ENCODE peak calls at places on chromosomes 16 and 17, in nine cellular contexts. H, Z, T, E, U, X, A, D and B are unnamed samples.
A peak's percentile ranks its signal among the peaks of the same experiment; 100 is the strongest.

GRCh38 chr16:50742521-50743150 is 750 bp downstream of the CYLD start:
- DNase-seq in U (no peak), H (no peak), D (no peak), X (peak; percentile 38), A (peak; percentile 24), T (peak; percentile 60), E (peak; percentile 50), Z (peak; percentile 55), B (peak; percentile 47)

GRCh38 chr17:1294157-1294717 is 14.8 kb downstream of the TRARG1 start:
- DNase-seq in U (no peak), H (no peak), T (no peak), A (peak; percentile 17), D (no peak), X (no peak), E (peak; percentile 72), Z (no peak), B (no peak)

GRCh38 chr16:76228546-76229146 is 48.6 kb upstream of the CNTNAP4 start:
- DNase-seq in T (no peak), E (no peak), D (no peak), H (no peak), U (no peak), X (no peak), Z (no peak), A (no peak), B (no peak)

GRCh38 chr17:61459434-61459809 is 7.2 kb downstream of the TBX4 start:
- DNase-seq in E (no peak), Z (no peak), X (no peak), A (no peak), D (no peak), H (no peak), T (no peak), U (no peak), B (no peak)

GRCh38 chr16:70685938-70686375 is at the start of gene MTSS2:
- DNase-seq in D (peak; percentile 68), U (peak; percentile 71), H (peak; percentile 79), Z (peak; percentile 92), E (peak; percentile 37), T (peak; percentile 89), X (peak; percentile 45), A (peak; percentile 91), B (peak; percentile 27)

GRCh38 chr17:65677932-65678331 is 116.5 kb upstream of the AXIN2 start:
- DNase-seq in X (peak; percentile 41), Z (no peak), A (no peak), U (no peak), T (peak; percentile 31), H (no peak), D (no peak), E (no peak), B (no peak)

GRCh38 chr17:4587803-4588202 is 3.5 kb downstream of the SMTNL2 start:
- DNase-seq in Z (no peak), E (no peak), H (no peak), X (no peak), A (no peak), U (no peak), D (no peak), T (no peak), B (no peak)

GRCh38 chr17:4733073-4733531 is 1.9 kb downstream of the MED11 start:
- DNase-seq in D (no peak), H (no peak), X (no peak), E (peak; percentile 71), T (no peak), A (no peak), U (no peak), Z (peak; percentile 11), B (peak; percentile 39)

GRCh38 chr17:14737984-14738651 is 437.2 kb downstream of the HS3ST3B1 start:
- DNase-seq in Z (peak; percentile 49), U (peak; percentile 99), T (peak; percentile 99), A (no peak), H (peak; percentile 44), D (peak; percentile 84), X (peak; percentile 100), E (peak; percentile 18), B (no peak)
- TF ChIP-seq CTCF in Z (peak; percentile 30), U (peak; percentile 38), T (peak; percentile 65), A (no peak), H (peak; percentile 57), D (peak; percentile 27), X (peak; percentile 64), E (no peak), B (no peak)

GRCh38 chr16:72537684-72538083 is 365.7 kb upstream of the PMFBP1 start:
- DNase-seq in X (peak; percentile 33), A (no peak), E (no peak), T (peak; percentile 63), Z (no peak), U (no peak), D (no peak), H (no peak), B (no peak)
- TF ChIP-seq CTCF in X (no peak), A (no peak), E (no peak), T (no peak), Z (no peak), U (no peak), D (no peak), H (no peak), B (no peak)

GRCh38 chr16:86566966-86567700 is 504 bp downstream of the FOXC2 start:
- DNase-seq in T (peak; percentile 60), X (no peak), H (peak; percentile 67), E (no peak), A (no peak), U (peak; percentile 48), D (no peak), Z (peak; percentile 61), B (no peak)

GRCh38 chr16:86568677-86569623 is 2.3 kb downstream of the FOXC2 start:
- DNase-seq in U (no peak), E (no peak), A (no peak), Z (peak; percentile 51), H (peak; percentile 31), X (no peak), T (no peak), D (no peak), B (no peak)

GRCh38 chr16:86566601-86566965 is at the start of gene FOXC2:
- DNase-seq in E (peak; percentile 37), U (peak; percentile 75), T (peak; percentile 94), H (peak; percentile 92), A (peak; percentile 64), Z (peak; percentile 99), X (peak; percentile 70), D (peak; percentile 81), B (no peak)

GRCh38 chr16:86569843-86570447 is 3.3 kb downstream of the FOXC2 start:
- DNase-seq in A (no peak), T (no peak), U (no peak), H (no peak), E (no peak), X (no peak), D (no peak), Z (no peak), B (no peak)

GRCh38 chr16:86567701-86568571 is 1.3 kb downstream of the FOXC2 start:
- DNase-seq in D (no peak), E (no peak), Z (peak; percentile 66), A (no peak), H (peak; percentile 47), T (peak; percentile 52), X (no peak), U (no peak), B (no peak)
- TF ChIP-seq CTCF in D (peak; percentile 5), E (no peak), Z (peak; percentile 14), A (no peak), H (no peak), T (no peak), X (no peak), U (peak; percentile 15), B (no peak)

DNA sequence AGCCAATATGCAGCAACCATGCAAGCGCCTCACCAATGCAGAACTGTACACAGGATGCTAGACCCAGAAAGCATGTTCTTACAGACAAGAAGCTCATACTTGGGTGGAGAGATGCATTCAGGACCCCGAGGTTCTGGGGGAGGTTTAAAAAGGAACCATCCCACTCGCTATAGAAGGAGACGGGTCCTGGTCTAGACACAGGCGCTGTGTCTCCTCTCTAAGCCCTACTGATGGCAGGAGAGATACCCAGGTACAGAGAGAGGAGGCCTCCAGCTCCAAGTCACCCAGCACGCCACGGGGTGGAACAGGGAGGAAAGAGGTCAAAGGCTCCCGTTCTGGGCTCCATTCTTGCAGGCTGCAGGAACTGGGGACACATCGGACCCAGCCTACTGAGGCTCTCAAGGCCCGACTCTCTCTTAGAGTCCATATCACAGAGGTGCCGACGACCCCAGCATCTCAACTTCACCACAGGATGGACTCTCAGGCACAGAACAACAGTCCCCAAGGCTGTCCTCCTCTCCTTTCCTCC is 28.0 kb downstream of the SRCIN1 start:
- DNase-seq in A (no peak), H (no peak), U (no peak), D (no peak), X (no peak), E (no peak), T (no peak), Z (no peak), B (no peak)
- TF ChIP-seq CTCF in A (no peak), H (no peak), U (no peak), D (no peak), X (no peak), E (no peak), T (no peak), Z (no peak), B (no peak)

GRCh38 chr17:2706911-2707510 is 4.6 kb downstream of the CLUH start:
- DNase-seq in X (no peak), A (no peak), D (no peak), T (no peak), Z (no peak), E (no peak), H (no peak), U (no peak), B (no peak)
- TF ChIP-seq CTCF in X (no peak), A (no peak), D (no peak), T (no peak), Z (no peak), E (no peak), H (no peak), U (no peak), B (no peak)

GRCh38 chr16:58018803-58019202 is 6.8 kb upstream of the MMP15 start:
- DNase-seq in A (no peak), E (no peak), Z (peak; percentile 75), X (no peak), U (no peak), D (no peak), T (no peak), H (peak; percentile 70), B (no peak)
- TF ChIP-seq CTCF in A (no peak), E (no peak), Z (peak; percentile 72), X (no peak), U (peak; percentile 6), D (no peak), T (no peak), H (peak; percentile 61), B (no peak)

DNA sequence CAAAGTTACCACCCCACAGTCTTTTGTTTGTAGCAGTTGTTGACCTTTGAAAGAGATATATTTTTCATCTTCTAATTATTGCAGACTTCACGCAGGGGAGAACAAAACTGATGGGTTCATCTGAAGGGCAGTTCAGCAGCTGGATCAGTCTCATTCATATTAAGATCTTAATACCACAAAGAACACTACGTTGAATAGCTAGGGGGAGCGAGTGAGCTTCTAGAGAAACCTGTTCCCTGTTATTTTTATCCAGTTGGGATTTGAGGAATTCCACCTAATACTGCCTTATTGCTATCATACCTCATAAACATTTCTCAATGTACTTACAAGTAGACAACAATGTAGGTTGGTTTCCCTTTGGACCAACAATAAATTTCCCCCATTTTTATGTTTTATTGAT is 306.1 kb upstream of the KIF2B start:
- DNase-seq in U (peak; percentile 39), T (no peak), X (peak; percentile 8), E (no peak), A (no peak), D (no peak), Z (peak; percentile 73), H (no peak), B (no peak)
- TF ChIP-seq CTCF in U (peak; percentile 28), T (peak; percentile 20), X (peak; percentile 4), E (no peak), A (no peak), D (no peak), Z (peak; percentile 65), H (peak; percentile 63), B (no peak)